ENCODE peak calls at places on chromosomes 1 and 21, in four cellular contexts. M, D, A and N are unnamed samples.
A peak's percentile ranks its signal among the peaks of the same experiment; 100 is the strongest.

GRCh38 chr1:16905856-16906702 is 10.3 kb downstream of the RNU1-2 start:
- DNase-seq in M (no peak), D (no peak), A (no peak), N (no peak)

GRCh38 chr1:145871994-145872411 is 13.1 kb upstream of the PIAS3 start:
- DNase-seq in M (no peak), D (no peak), A (peak; percentile 43), N (peak; percentile 38)

GRCh38 chr1:226763741-226764264 is 24.7 kb upstream of the ITPKB start:
- DNase-seq in M (peak; percentile 51), D (no peak), A (no peak), N (no peak)

GRCh38 chr1:222283147-222283768 is 264.6 kb downstream of the HHIPL2 start:
- DNase-seq in M (no peak), D (no peak), A (no peak), N (no peak)

GRCh38 chr1:175824079-175824478 is 80.7 kb upstream of the TNR start:
- DNase-seq in M (no peak), D (peak; percentile 23), A (no peak), N (no peak)

GRCh38 chr1:166844791-166845190 is 5.5 kb downstream of the POGK start:
- DNase-seq in M (no peak), D (no peak), A (no peak), N (no peak)

GRCh38 chr1:982765-983436 is 1.0 kb upstream of the PERM1 start:
- DNase-seq in M (no peak), D (no peak), A (no peak), N (no peak)

GRCh38 chr1:205913451-205914204 is 29.6 kb downstream of the SLC26A9 start:
- DNase-seq in M (no peak), D (no peak), A (no peak), N (no peak)

GRCh38 chr1:244311784-244312532 is 139.8 kb downstream of the ADSS2 start:
- DNase-seq in M (no peak), D (no peak), A (no peak), N (no peak)

GRCh38 chr1:225712391-225712790 is 59.5 kb upstream of the ENAH start:
- DNase-seq in M (no peak), D (no peak), A (no peak), N (no peak)

GRCh38 chr1:220113136-220113695 is 19.3 kb downstream of the IARS2 start:
- DNase-seq in M (no peak), D (no peak), A (no peak), N (peak; percentile 17)

GRCh38 chr1:113978863-113979702 is at the start of gene OLFML3:
- DNase-seq in M (peak; percentile 95), D (peak; percentile 65), A (peak; percentile 85), N (peak; percentile 39)

GRCh38 chr1:38018864-38019343 is 6.4 kb downstream of the UTP11 start:
- DNase-seq in M (no peak), D (no peak), A (no peak), N (no peak)

GRCh38 chr1:214330240-214330639 is 49.3 kb downstream of the SMYD2 start:
- DNase-seq in M (no peak), D (no peak), A (no peak), N (no peak)

GRCh38 chr1:37946703-37947360 is at the start of gene INPP5B:
- DNase-seq in M (peak; percentile 88), D (no peak), A (peak; percentile 92), N (peak; percentile 82)

GRCh38 chr1:78301141-78301540 is 189.6 kb upstream of the PTGFR start:
- DNase-seq in M (no peak), D (no peak), A (no peak), N (no peak)

GRCh38 chr1:47785561-47786271 is 211.5 kb downstream of the TRABD2B start:
- DNase-seq in M (no peak), D (no peak), A (no peak), N (no peak)

GRCh38 chr1:8118031-8118451 is 91.9 kb upstream of the ERRFI1 start:
- DNase-seq in M (no peak), D (no peak), A (no peak), N (no peak)

GRCh38 chr1:160862151-160863061 is at the start of gene CD244:
- DNase-seq in M (no peak), D (peak; percentile 64), A (peak; percentile 46), N (peak; percentile 49)

GRCh38 chr1:220487297-220487820 is 40.6 kb upstream of the MARK1 start:
- DNase-seq in M (no peak), D (no peak), A (peak; percentile 70), N (no peak)

GRCh38 chr21:41953249-41953830 is 478 bp downstream of the C2CD2 start:
- DNase-seq in M (no peak), D (no peak), A (peak; percentile 26), N (no peak)

GRCh38 chr21:16563795-16564194 is 834.0 kb downstream of the USP25 start:
- DNase-seq in M (no peak), D (no peak), A (no peak), N (no peak)

DNA sequence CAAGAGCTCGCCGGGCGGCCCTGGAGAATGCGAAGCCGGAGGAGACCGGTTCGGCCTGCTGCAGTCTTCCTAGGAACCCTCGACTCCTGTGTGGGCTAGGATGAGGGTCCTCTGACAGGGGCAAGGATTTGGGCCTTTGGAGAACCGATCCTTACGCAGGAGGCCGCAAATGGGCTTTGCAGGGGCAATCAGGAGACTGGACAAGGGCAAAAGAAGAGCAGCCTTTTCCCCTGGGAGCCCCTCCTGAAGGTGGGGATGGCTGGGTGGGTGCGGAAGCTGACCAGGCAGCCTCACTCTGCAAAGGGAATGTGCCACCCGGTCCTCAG is 111.6 kb downstream of the NAV1 start:
- DNase-seq in M (no peak), D (no peak), A (no peak), N (no peak)
- H3K4me3 ChIP-seq in M (peak overlapping the region; percentile 51), D (no peak overlapping the region), A (peak overlapping the region; percentile 39), N (no peak overlapping the region)

DNA sequence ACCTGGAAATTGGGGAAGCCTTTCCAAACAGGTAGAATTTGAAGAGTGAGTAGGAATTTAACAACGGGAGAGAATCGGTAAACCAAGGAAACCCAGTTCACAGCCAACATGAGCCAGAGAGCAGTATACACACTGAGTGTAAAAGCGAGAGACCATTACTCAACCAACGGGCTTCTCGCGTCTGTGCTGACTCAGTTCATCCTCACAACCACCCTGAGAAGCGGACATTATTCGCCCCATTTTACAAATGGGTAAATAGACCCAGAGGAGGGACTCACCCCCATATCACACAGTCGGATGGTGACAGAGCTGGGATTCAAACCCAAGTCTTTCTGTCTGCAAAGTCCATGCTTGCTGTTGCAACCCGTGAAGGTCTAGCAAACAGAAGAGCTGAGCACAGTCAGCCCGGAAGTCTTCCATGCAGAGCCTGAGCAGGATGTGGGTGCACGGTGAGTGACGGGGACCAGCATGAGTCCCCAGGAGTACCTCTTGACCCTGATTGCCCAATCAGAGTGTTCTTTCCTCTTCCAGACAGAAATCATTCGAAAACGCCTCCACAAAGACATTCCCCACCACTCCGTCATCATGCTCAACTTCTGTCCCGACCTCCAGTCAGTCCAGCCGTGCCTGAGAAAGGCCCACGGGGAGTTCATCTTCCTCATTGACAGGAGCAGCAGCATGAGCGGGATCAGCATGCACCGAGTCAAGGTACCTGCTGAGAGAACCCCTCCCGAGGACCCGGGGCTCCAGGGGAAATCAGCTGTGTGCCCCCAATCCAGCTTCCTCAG is 32.3 kb downstream of the VWA5B1 start:
- DNase-seq in M (no peak), D (no peak), A (peak; percentile 19), N (peak; percentile 36)
- H3K27ac ChIP-seq in M (no peak overlapping the region), D (no peak overlapping the region), A (no peak overlapping the region), N (no peak overlapping the region)

GRCh38 chr1:61506944-61507343 is 218.0 kb downstream of the TM2D1 start:
- DNase-seq in M (no peak), D (no peak), A (no peak), N (no peak)
- H3K4me1 ChIP-seq in M (no peaks in the 10 kb centered on the region), D (no peaks in the 10 kb centered on the region), A (no peaks in the 10 kb centered on the region), N (no peaks in the 10 kb centered on the region)

DNA sequence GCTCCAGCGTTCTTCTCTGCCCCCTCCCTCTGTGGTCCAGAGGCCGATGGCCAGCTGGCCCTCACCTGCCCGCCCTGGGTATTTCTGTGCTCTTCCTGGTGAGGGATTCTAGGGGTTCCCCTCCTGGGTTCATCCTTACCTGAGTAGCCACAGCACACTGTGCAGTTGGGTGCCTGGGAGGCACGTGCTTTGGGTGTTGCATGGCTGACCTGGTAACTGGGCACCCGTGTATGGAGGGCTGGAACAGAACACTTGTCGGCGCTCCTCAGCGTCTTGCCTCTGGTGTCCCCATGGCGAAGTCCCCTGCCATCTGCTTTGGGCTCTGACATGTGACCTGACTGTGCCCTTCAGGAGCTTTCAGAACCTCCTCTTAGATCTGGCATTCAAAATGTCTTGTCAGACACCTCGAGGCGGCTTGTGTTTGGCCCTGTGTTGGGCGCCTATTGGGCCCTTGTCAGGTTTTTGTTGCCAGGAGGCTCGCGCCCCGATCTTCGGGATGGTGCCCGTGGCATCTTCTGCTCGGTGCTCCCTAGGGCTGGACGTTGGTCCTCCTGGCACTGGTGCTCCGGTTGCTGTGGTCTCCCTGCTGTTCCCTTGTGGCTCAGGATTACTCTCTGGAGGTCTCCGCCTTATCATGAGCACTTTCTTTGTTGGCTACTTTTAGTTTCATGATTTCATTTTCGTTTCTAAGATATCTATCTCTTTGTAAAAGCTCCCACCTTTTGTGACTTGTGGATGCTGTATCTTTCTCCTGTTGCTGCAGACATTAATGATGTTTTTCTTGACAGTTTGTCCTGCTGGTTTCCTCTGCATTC is 28.5 kb downstream of the SKI start:
- DNase-seq in M (no peak), D (no peak), A (no peak), N (no peak)
- H3K4me3 ChIP-seq in M (no peak overlapping the region), D (no peak overlapping the region), A (no peak overlapping the region), N (no peak overlapping the region)